ENCODE peak calls at places on chromosomes 4 and X, in four cellular contexts. N is esophagus squamous epithelium, J is fibroblast of lung, X is neural progenitor cell. T is an unnamed sample.

GRCh38 chrX:154902408-154902807 is 16.3 kb downstream of the F8A1 start:
- DNase-seq in N (no peak), X (no peak), J (no peak), T (no peak)

GRCh38 chrX:23752740-23753435 is 9.8 kb upstream of the ACOT9 start:
- DNase-seq in J (peak; percentile 72), X (no peak), N (no peak), T (peak; percentile 82)

GRCh38 chr4:61301285-61301684 is 101.2 kb downstream of the ADGRL3 start:
- DNase-seq in X (no peak), J (no peak), N (no peak), T (no peak)

GRCh38 chr4:65502151-65502691 is 168.1 kb downstream of the EPHA5 start:
- DNase-seq in X (no peak), N (no peak), J (peak; percentile 92), T (peak; percentile 43)

GRCh38 chr4:22906046-22906445 is 213.3 kb downstream of the GBA3 start:
- DNase-seq in X (no peak), N (no peak), J (no peak), T (no peak)

GRCh38 chr4:87865960-87866598 is 33.3 kb downstream of the MEPE start:
- DNase-seq in J (peak; percentile 72), N (no peak), X (peak; percentile 11), T (peak; percentile 48)

GRCh38 chr4:20987191-20987590 is 286.9 kb downstream of the PACRGL start:
- DNase-seq in J (no peak), X (no peak), N (no peak), T (no peak)

GRCh38 chrX:64151911-64152310 is 53.6 kb downstream of the AMER1 start:
- DNase-seq in N (no peak), J (no peak), X (no peak), T (no peak)

GRCh38 chr4:20266215-20267082 is 14.7 kb downstream of the SLIT2 start:
- DNase-seq in X (no peak), J (peak; percentile 85), N (no peak), T (peak; percentile 86)

GRCh38 chr4:42262701-42263490 is 110.4 kb upstream of the BEND4 start:
- DNase-seq in J (no peak), X (no peak), N (no peak), T (no peak)

GRCh38 chrX:20514358-20514757 is 247.6 kb upstream of the RPS6KA3 start:
- DNase-seq in J (peak; percentile 88), X (no peak), N (no peak), T (peak; percentile 68)

DNA sequence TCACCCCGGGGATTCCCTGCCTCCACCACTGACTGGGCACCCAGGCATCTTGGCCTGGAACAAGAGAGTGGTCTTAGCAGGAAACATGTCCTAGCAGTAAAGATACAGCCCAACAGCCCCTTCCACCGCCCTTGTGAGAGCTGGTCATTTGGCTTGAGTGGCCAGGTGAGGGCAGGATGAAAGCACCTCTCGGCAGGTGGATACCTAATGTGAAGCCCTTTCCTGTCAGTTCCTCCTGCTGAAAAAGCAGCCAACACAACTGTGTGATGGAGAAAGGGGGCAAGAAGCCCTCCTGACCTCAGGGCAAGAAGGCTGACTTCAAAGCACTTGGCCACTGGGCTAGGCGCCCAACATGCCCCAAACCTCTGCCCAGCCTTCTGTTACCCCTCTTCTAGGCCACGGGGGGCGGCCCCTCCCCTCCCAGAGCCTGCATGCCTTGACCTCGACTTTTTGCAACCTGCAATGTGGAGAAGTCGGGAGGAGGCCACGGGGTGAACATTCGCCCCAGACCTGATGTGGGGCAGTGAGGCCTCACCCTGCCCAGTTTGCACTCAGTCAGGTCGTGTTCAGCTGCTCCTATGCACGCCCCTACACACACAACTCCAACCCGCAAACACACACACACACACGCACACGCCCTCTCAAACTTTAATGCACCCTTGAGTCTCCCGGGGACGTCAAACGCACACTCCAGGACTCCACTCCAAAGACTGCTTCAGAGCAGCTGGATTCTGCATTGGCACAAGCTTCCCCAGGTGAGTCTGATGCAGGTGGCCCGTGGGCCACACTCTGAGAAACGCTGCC is 1.1 kb downstream of the LGI2 start:
- DNase-seq in X (no peak), N (no peak), J (no peak), T (no peak)
- H3K4me3 ChIP-seq in X (peak overlapping the region; percentile 64), N (peak overlapping the region; percentile 57), J (no peak overlapping the region), T (no peak overlapping the region)

DNA sequence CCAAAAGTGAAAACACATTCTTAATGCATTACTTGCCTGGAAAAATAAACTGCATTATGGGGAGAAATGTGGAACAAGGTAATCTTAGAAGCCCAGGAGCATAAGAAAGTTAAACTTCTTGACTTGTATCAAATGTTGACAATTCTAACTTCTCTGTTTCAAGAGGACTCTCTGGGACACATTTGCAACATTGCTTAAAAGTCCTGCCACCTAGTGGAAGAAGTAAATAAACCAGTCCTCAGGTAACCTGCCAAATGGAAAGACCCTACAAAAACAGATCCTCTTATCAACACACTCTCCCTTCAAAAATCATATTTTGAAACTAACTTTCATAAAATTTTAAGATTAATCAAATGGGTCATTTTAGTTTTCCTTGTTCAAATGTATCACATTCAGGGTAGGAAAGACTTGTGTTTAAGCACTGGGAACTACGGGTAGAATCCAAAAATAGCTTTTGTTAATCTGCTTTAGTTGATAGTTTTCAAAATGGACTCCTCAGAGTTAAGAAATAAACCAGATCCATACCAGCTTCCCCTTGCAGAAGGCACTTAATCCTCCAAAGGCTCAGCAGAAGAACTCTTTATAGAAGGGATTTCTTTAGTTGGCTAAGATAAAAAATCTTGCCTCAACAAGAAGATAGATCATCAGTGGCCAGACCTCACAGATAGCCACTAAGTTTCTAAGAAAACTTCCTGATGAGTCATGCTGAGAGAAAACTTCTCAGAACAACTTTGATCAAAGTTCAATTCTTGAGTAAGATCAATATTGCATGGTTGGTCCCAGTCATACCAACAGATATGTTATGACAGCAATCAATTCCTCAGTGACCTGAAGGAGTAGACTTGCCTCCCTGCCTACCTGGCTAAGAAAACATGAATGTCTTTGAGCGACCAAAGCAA is 141.7 kb downstream of the HHIP start:
- DNase-seq in J (peak; percentile 47), X (peak; percentile 68), N (no peak), T (peak; percentile 37)
- TF ChIP-seq CTCF in J (peak; percentile 55), X (peak; percentile 75), N (peak; percentile 12), T (peak; percentile 57)

DNA sequence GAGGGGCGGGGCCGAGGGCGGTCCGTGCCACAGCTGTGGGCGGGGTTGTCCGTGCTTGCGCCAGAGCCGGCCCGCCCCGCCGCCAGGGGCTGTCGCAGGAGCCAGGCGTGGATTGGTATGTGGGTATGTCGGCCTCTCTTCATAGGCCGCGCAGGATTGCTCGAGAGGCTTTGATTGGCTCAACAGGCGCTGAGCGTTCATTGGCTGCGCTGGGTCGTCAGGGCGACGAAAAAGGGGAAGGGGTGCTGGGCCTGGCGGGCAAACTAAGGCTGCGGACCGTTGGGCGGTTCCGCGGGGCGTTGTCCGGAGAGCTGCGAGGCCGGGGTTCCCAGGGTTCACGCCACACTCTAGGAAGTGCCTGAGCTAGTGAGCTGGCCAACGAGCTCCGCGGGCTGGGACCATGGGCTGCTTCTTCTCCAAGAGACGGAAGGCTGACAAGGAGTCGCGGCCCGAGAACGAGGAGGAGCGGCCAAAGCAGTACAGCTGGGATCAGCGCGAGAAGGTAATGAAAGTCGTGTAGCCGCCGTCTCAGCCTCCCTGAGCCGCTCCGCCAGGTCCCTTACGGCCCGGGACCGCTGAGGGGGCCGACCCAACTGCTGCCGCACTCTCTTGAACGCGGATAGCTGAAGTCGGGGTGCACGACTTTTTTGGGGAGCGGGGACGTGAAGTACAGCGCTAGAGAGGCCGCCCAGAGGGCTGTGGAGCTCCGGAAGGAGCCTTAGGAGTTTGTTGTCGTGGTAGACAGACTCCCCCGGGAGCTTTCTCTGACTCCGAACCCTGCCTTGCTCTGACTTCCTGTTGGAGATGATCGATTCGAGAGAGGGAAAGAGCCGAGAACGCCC is at the start of gene RP2:
- DNase-seq in J (peak; percentile 95), N (peak; percentile 60), X (peak; percentile 95), T (peak; percentile 93)
- H3K4me3 ChIP-seq in J (peak within 1 kb of the TSS; percentile 77), N (peak within 1 kb of the TSS; percentile 69), X (peak within 1 kb of the TSS; percentile 68), T (peak within 1 kb of the TSS; percentile 78)

GRCh38 chr4:151117371-151117962 is 18.0 kb downstream of the RPS3A start:
- DNase-seq in J (peak; percentile 58), X (peak; percentile 71), N (no peak), T (peak; percentile 64)
- TF ChIP-seq CTCF in J (peak; percentile 79), X (peak; percentile 90), N (peak; percentile 45), T (peak; percentile 85)

DNA sequence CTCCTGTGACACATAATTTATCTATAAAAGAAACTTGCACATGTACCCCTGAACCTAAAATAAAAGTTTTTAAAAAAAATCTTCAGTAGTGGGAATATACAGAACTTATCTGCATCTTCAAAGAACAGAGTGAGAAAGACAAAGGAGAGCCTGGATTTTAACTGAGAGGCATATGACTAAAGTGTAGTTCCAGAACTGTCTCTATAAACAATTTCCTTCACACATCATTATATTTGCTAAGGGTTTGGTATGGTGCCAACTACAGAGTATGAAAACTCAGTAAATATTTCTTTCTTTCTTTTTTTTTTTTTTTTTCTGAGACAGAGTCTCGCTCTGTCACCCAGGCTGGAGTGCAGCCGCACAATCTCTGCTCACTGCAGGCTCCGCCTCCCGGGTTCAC is 49.9 kb upstream of the NFKB1 start:
- DNase-seq in J (no peak), N (no peak), X (no peak), T (no peak)
- H3K4me3 ChIP-seq in J (no peak overlapping the region), N (no peak overlapping the region), X (no peak overlapping the region), T (no peak overlapping the region)

GRCh38 chrX:132662844-132663243 is 174.0 kb upstream of the MBNL3 start:
- DNase-seq in X (no peak), J (no peak), N (no peak), T (no peak)

GRCh38 chrX:132669142-132669541 is 180.3 kb upstream of the MBNL3 start:
- DNase-seq in X (no peak), J (no peak), N (no peak), T (no peak)

GRCh38 chrX:132665676-132666075 is 176.8 kb upstream of the MBNL3 start:
- DNase-seq in J (no peak), X (no peak), N (no peak), T (no peak)

GRCh38 chrX:132664273-132664672 is 175.4 kb upstream of the MBNL3 start:
- DNase-seq in N (no peak), X (no peak), J (no peak), T (no peak)
- TF ChIP-seq CTCF in N (no peak), X (no peak), J (no peak), T (no peak)

T was measured in AG10803.